ENCODE peak calls at places on chromosomes 12 and 14, in eight cellular contexts. O is HepG2; H is breast epithelium; I is CD8-positive, alpha-beta T cell; V is coronary artery; C is IMR-90; G is prostate gland; E is CD8-positive, alpha-beta memory T cell. P is an unnamed sample.

GRCh38 chr12:20807192-20808080 is 3.1 kb upstream of the SLCO1B3 start:
- DNase-seq in E (no peak), G (no peak), I (no peak), H (no peak), V (no peak), O (no peak), C (no peak), P (no peak)

GRCh38 chr12:54220092-54220557 is 31.3 kb upstream of the SMUG1 start:
- DNase-seq in H (peak), C (peak), E (peak), V (no peak), G (peak), I (peak), O (peak), P (peak)

GRCh38 chr12:66741919-66742318 is 63.0 kb upstream of the GRIP1 start:
- DNase-seq in G (no peak), V (no peak), C (no peak), H (no peak), E (no peak), I (no peak), O (no peak), P (no peak)

GRCh38 chr12:104358353-104359003 is 54.9 kb downstream of the EID3 start:
- DNase-seq in E (peak), I (peak), O (peak), C (peak), V (no peak), G (peak), H (peak), P (peak)

GRCh38 chr12:112288638-112289037 is 93.6 kb downstream of the HECTD4 start:
- DNase-seq in O (no peak), H (no peak), G (no peak), C (no peak), I (no peak), E (no peak), V (no peak), P (no peak)

GRCh38 chr14:103021817-103022668 is 35.3 kb downstream of the CDC42BPB start:
- DNase-seq in C (peak), V (no peak), G (no peak), O (no peak), E (no peak), H (no peak), I (no peak), P (no peak)

GRCh38 chr12:125280482-125281377 is 215.5 kb downstream of the AACS start:
- DNase-seq in E (no peak), C (no peak), O (no peak), I (no peak), H (no peak), V (no peak), G (no peak), P (no peak)

GRCh38 chr14:69473271-69473670 is 11.3 kb upstream of the PLEKHD1 start:
- DNase-seq in I (no peak), G (no peak), H (no peak), E (no peak), C (no peak), O (no peak), V (no peak), P (no peak)

GRCh38 chr12:105231396-105231795 is 4.6 kb downstream of the APPL2 start:
- DNase-seq in E (no peak), V (no peak), I (no peak), C (no peak), O (peak), G (no peak), H (no peak), P (no peak)

GRCh38 chr12:124920353-124920935 is 6.0 kb upstream of the UBC start:
- DNase-seq in G (no peak), V (no peak), E (no peak), I (no peak), O (no peak), C (no peak), H (no peak), P (no peak)

GRCh38 chr12:104557488-104558195 is 100.9 kb downstream of the CHST11 start:
- DNase-seq in E (no peak), V (no peak), C (no peak), H (no peak), O (no peak), G (no peak), I (no peak), P (no peak)

GRCh38 chr12:119869720-119870119 is 7.4 kb downstream of the CIT start:
- DNase-seq in I (no peak), G (no peak), H (no peak), V (no peak), E (no peak), O (no peak), C (peak), P (no peak)
- H3K27ac ChIP-seq in I (no peak), G (no peak), H (no peak), V (no peak), E (no peak), O (no peak), C (no peak), P (no peak)

GRCh38 chr12:63845726-63846125 is 1.2 kb downstream of the SRGAP1 start:
- DNase-seq in C (peak), G (no peak), E (no peak), V (no peak), I (no peak), H (no peak), O (peak), P (no peak)
- H3K4me3 ChIP-seq in C (peak), G (peak), E (no peak), V (peak), I (no peak), H (peak), O (peak), P (peak)

GRCh38 chr12:96883571-96883970 is 23.5 kb upstream of the NEDD1 start:
- DNase-seq in E (no peak), V (no peak), H (no peak), C (peak), I (no peak), G (no peak), O (no peak), P (no peak)

GRCh38 chr12:96892104-96892503 is 15.0 kb upstream of the NEDD1 start:
- DNase-seq in V (no peak), O (no peak), G (peak), I (no peak), C (no peak), H (no peak), E (no peak), P (no peak)

GRCh38 chr12:96890331-96890730 is 16.7 kb upstream of the NEDD1 start:
- DNase-seq in O (no peak), E (no peak), G (no peak), V (no peak), H (no peak), C (no peak), I (no peak), P (no peak)

GRCh38 chr12:96886998-96887677 is 19.9 kb upstream of the NEDD1 start:
- DNase-seq in G (no peak), V (no peak), O (no peak), C (peak), I (no peak), H (no peak), E (no peak), P (no peak)

DNA sequence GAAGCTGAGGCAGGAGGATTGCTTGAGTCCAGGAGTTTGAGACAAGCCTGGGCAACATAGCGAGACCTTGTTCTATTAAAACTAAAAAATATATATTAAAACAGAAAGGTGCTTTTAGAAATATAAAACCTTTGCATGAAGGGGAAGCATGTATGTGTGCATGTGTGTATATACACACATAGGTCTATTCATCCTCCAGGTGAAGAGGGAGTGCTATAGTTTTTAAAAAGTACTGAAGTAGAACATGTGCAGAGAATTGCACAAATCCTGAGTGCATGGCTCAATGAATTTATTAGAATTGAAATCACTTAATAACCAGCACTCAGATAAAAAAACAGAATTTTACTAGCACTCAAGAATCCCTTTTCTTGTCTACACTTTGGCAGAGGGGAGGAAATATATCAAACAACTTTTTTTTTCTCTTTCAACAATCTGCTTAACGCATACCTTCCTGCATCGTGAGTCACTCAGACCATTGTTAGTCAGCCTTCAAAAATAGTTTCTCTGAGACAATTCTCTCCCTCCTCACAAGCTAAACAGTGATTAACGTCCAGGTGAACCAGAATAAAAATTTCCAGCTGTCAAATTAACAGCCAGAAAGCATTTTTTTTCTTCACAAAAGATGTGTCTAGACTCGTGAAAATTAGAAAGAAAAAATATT is 17.7 kb upstream of the NEDD1 start:
- DNase-seq in G (no peak), H (no peak), I (no peak), E (no peak), V (no peak), O (no peak), C (peak), P (no peak)
- H3K27ac ChIP-seq in G (no peak), H (no peak), I (no peak), E (no peak), V (no peak), O (no peak), C (no peak), P (no peak)

GRCh38 chr14:74424606-74425005 is 1.4 kb downstream of the SYNDIG1L start:
- DNase-seq in V (no peak), O (no peak), G (no peak), H (no peak), C (no peak), E (no peak), I (no peak), P (no peak)

GRCh38 chr14:74429221-74429691 is 3.2 kb upstream of the SYNDIG1L start:
- DNase-seq in G (no peak), C (no peak), V (peak), H (no peak), O (no peak), E (no peak), I (no peak), P (no peak)

GRCh38 chr14:74425525-74426201 is 347 bp downstream of the SYNDIG1L start:
- DNase-seq in O (no peak), C (no peak), V (peak), H (no peak), I (no peak), G (no peak), E (peak), P (no peak)

GRCh38 chr14:74427651-74428050 is 1.6 kb upstream of the SYNDIG1L start:
- DNase-seq in V (peak), I (no peak), G (no peak), H (no peak), O (no peak), E (no peak), C (no peak), P (no peak)

GRCh38 chr14:74426202-74426582 is at the start of gene SYNDIG1L:
- DNase-seq in H (no peak), E (no peak), V (peak), I (no peak), O (no peak), G (no peak), C (no peak), P (no peak)
- H3K4me3 ChIP-seq in H (peak), E (no peak), V (peak), I (no peak), O (peak), G (peak), C (no peak), P (no peak)

P was measured in gastrocnemius medialis.